ENCODE peak calls at places on chromosomes 7 and 10, in four cellular contexts. K is RCC 7860, I is fibroblast of the conjunctiva, H is glomerular endothelial cell. N is an unnamed sample.

GRCh38 chr10:58352956-58353610 is 18.3 kb downstream of the UBE2D1 start:
- DNase-seq in K (no peak), H (no peak), I (no peak), N (no peak)

GRCh38 chr7:6273380-6273837 is 985 bp upstream of the CYTH3 start:
- DNase-seq in H (no peak), K (no peak), I (no peak), N (no peak)

GRCh38 chr10:33542747-33543505 is 208.5 kb upstream of the NRP1 start:
- DNase-seq in H (no peak), K (peak; percentile 51), I (peak; percentile 20), N (no peak)

GRCh38 chr10:26494018-26494417 is 55.9 kb downstream of the APBB1IP start:
- DNase-seq in I (no peak), K (peak; percentile 78), H (no peak), N (no peak)

GRCh38 chr10:15035385-15036301 is 8.1 kb upstream of the OLAH start:
- DNase-seq in H (no peak), K (peak; percentile 17), I (peak; percentile 13), N (peak; percentile 88)

GRCh38 chr7:85851571-85852193 is 664.8 kb upstream of the SEMA3D start:
- DNase-seq in H (peak; percentile 5), K (peak; percentile 33), I (peak; percentile 76), N (peak; percentile 23)

GRCh38 chr7:56092789-56093531 is at the start of gene PHKG1:
- DNase-seq in K (peak; percentile 14), H (no peak), I (peak; percentile 82), N (peak; percentile 59)

GRCh38 chr10:58435297-58435696 is 50.1 kb downstream of the TFAM start:
- DNase-seq in I (peak; percentile 64), H (peak; percentile 22), K (peak; percentile 99), N (peak; percentile 95)